ENCODE peak calls at places on chromosome 7, in five cellular contexts. H is OCI-LY7; L is activated naive CD4-positive, alpha-beta T cell; W is germinal center; T is RCC 7860. B is an unnamed sample.

GRCh38 chr7:101245147-101245668 is 327 bp upstream of the FIS1 start:
- DNase-seq in L (no peak), W (no peak), T (no peak), H (no peak), B (no peak)

GRCh38 chr7:37056256-37056655 is 332.0 kb upstream of the AOAH start:
- DNase-seq in W (no peak), L (no peak), H (no peak), T (no peak), B (no peak)

GRCh38 chr7:107338080-107338479 is 131.8 kb upstream of the GPR22 start:
- DNase-seq in W (no peak), H (no peak), L (no peak), T (no peak), B (no peak)

GRCh38 chr7:79282051-79282694 is 171.3 kb downstream of the MAGI2 start:
- DNase-seq in H (no peak), T (peak), W (no peak), L (no peak), B (no peak)

GRCh38 chr7:33623267-33623666 is 282.1 kb upstream of the BMPER start:
- DNase-seq in L (no peak), H (no peak), W (no peak), T (no peak), B (no peak)

GRCh38 chr7:64888901-64889685 is 14.0 kb upstream of the ZNF273 start:
- DNase-seq in H (no peak), W (peak), T (no peak), L (no peak), B (no peak)

GRCh38 chr7:80240265-80241025 is 105.8 kb downstream of the GNAI1 start:
- DNase-seq in W (no peak), L (no peak), H (no peak), T (no peak), B (no peak)

GRCh38 chr7:123681561-123681960 is 25.9 kb downstream of the LMOD2 start:
- DNase-seq in H (no peak), W (no peak), L (no peak), T (no peak), B (no peak)

GRCh38 chr7:152136623-152137022 is 111.1 kb downstream of the GALNT11 start:
- DNase-seq in H (no peak), W (no peak), T (no peak), L (no peak), B (no peak)

B was measured in KBM-7.